ENCODE peak calls at places on chromosomes 2 and 18, in eight cellular contexts. One of them, this sample, is unnamed.

GRCh38 chr2:100936070-100936741 is 65.9 kb upstream of the RPL31 start:
- DNase-seq in choroid plexus epithelial cell: no peak
- DNase-seq in fibroblast of the aortic adventitia: no peak
- DNase-seq in hepatocyte: no peak
- DNase-seq in GM12865: no peak
- DNase-seq in fibroblast of pulmonary artery: no peak
- DNase-seq in body of pancreas: no peak
- DNase-seq in NB4: no peak
- DNase-seq in this sample: no peak

GRCh38 chr2:145797692-145798091 is 1277.8 kb upstream of the ZEB2 start:
- DNase-seq in choroid plexus epithelial cell: no peak
- DNase-seq in fibroblast of the aortic adventitia: no peak
- DNase-seq in hepatocyte: no peak
- DNase-seq in GM12865: no peak
- DNase-seq in fibroblast of pulmonary artery: no peak
- DNase-seq in body of pancreas: no peak
- DNase-seq in NB4: no peak
- DNase-seq in this sample: no peak

GRCh38 chr18:74488354-74488753 is 7.8 kb upstream of the CNDP2 start:
- DNase-seq in choroid plexus epithelial cell: no peak
- DNase-seq in fibroblast of the aortic adventitia: no peak
- DNase-seq in hepatocyte: no peak
- DNase-seq in GM12865: no peak
- DNase-seq in fibroblast of pulmonary artery: no peak
- DNase-seq in body of pancreas: no peak
- DNase-seq in NB4: no peak
- DNase-seq in this sample: no peak

GRCh38 chr18:72819050-72819449 is 48.7 kb downstream of the NETO1 start:
- DNase-seq in choroid plexus epithelial cell: no peak
- DNase-seq in fibroblast of the aortic adventitia: no peak
- DNase-seq in hepatocyte: no peak
- DNase-seq in GM12865: no peak
- DNase-seq in fibroblast of pulmonary artery: no peak
- DNase-seq in body of pancreas: no peak
- DNase-seq in NB4: no peak
- DNase-seq in this sample: no peak

GRCh38 chr2:140383781-140384180 is 1603.6 kb upstream of the NXPH2 start:
- DNase-seq in choroid plexus epithelial cell: no peak
- DNase-seq in fibroblast of the aortic adventitia: peak
- DNase-seq in hepatocyte: no peak
- DNase-seq in GM12865: no peak
- DNase-seq in fibroblast of pulmonary artery: peak
- DNase-seq in body of pancreas: no peak
- DNase-seq in NB4: no peak
- DNase-seq in this sample: peak

GRCh38 chr2:72415256-72415655 is 267.6 kb upstream of the CYP26B1 start:
- DNase-seq in choroid plexus epithelial cell: peak
- DNase-seq in fibroblast of the aortic adventitia: peak
- DNase-seq in hepatocyte: no peak
- DNase-seq in GM12865: no peak
- DNase-seq in fibroblast of pulmonary artery: no peak
- DNase-seq in body of pancreas: no peak
- DNase-seq in NB4: no peak
- DNase-seq in this sample: peak

GRCh38 chr2:69056071-69056470 is 43.1 kb downstream of the ANTXR1 start:
- DNase-seq in choroid plexus epithelial cell: no peak
- DNase-seq in fibroblast of the aortic adventitia: no peak
- DNase-seq in hepatocyte: no peak
- DNase-seq in GM12865: no peak
- DNase-seq in fibroblast of pulmonary artery: no peak
- DNase-seq in body of pancreas: no peak
- DNase-seq in NB4: no peak
- DNase-seq in this sample: no peak

GRCh38 chr2:1993711-1994682 is 249.7 kb upstream of the PXDN start:
- DNase-seq in choroid plexus epithelial cell: peak
- DNase-seq in fibroblast of the aortic adventitia: peak
- DNase-seq in hepatocyte: no peak
- DNase-seq in GM12865: no peak
- DNase-seq in fibroblast of pulmonary artery: peak
- DNase-seq in body of pancreas: no peak
- DNase-seq in NB4: no peak
- DNase-seq in this sample: peak

GRCh38 chr2:20314562-20315521 is 35.8 kb downstream of the PUM2 start:
- DNase-seq in choroid plexus epithelial cell: peak
- DNase-seq in fibroblast of the aortic adventitia: no peak
- DNase-seq in hepatocyte: no peak
- DNase-seq in GM12865: no peak
- DNase-seq in fibroblast of pulmonary artery: peak
- DNase-seq in body of pancreas: no peak
- DNase-seq in NB4: no peak
- DNase-seq in this sample: peak

GRCh38 chr2:39666489-39667141 is 898 bp downstream of the TMEM178A start:
- DNase-seq in choroid plexus epithelial cell: no peak
- DNase-seq in fibroblast of the aortic adventitia: no peak
- DNase-seq in hepatocyte: no peak
- DNase-seq in GM12865: no peak
- DNase-seq in fibroblast of pulmonary artery: no peak
- DNase-seq in body of pancreas: no peak
- DNase-seq in NB4: no peak
- DNase-seq in this sample: no peak

GRCh38 chr18:71471963-71472725 is 1072.0 kb downstream of the CBLN2 start:
- DNase-seq in choroid plexus epithelial cell: no peak
- DNase-seq in fibroblast of the aortic adventitia: no peak
- DNase-seq in hepatocyte: no peak
- DNase-seq in GM12865: no peak
- DNase-seq in fibroblast of pulmonary artery: no peak
- DNase-seq in body of pancreas: no peak
- DNase-seq in NB4: no peak
- DNase-seq in this sample: no peak

DNA sequence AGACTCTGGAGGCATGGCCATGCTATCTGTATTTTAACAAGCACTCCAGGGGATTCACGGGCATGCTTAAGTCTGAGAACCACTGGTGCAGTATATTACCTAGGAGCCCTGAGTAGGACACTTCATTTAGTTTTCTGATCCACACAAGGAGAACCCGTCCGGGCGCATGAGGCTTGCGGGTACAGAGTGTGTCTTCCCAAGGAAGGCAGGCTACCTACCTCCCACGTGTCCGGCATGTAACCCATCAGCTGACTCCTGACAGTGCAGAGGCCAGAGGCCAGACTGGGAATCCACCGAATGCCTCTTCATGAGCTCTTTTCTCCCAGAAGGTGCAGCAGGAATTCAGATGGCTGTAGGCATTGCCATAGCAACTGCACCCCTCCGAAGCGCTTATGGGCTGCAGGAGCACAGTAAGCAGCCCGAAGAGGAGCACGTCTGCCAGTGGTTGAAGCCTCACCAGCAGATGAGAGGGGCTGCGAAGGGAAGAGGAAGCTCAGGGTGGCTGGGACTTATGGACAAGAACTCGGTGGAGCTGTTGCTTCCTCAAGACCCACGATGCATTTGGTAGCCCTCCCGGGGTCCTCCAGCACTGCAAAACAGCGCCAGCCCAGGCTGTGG is 33.8 kb upstream of the DNMT3A start:
- DNase-seq in choroid plexus epithelial cell: no peak
- DNase-seq in fibroblast of the aortic adventitia: no peak
- DNase-seq in hepatocyte: no peak
- DNase-seq in GM12865: no peak
- DNase-seq in fibroblast of pulmonary artery: no peak
- DNase-seq in body of pancreas: no peak
- DNase-seq in NB4: no peak
- DNase-seq in this sample: no peak
- TF ChIP-seq CTCF in choroid plexus epithelial cell: no peak
- TF ChIP-seq CTCF in fibroblast of the aortic adventitia: no peak
- TF ChIP-seq CTCF in hepatocyte: no peak
- TF ChIP-seq CTCF in GM12865: no peak
- TF ChIP-seq CTCF in fibroblast of pulmonary artery: no peak
- TF ChIP-seq CTCF in body of pancreas: no peak
- TF ChIP-seq CTCF in NB4: no peak
- TF ChIP-seq CTCF in this sample: no peak

GRCh38 chr2:240589381-240589780 is 2.8 kb downstream of the CAPN10 start:
- DNase-seq in choroid plexus epithelial cell: peak
- DNase-seq in fibroblast of the aortic adventitia: no peak
- DNase-seq in hepatocyte: no peak
- DNase-seq in GM12865: no peak
- DNase-seq in fibroblast of pulmonary artery: no peak
- DNase-seq in body of pancreas: peak
- DNase-seq in NB4: peak
- DNase-seq in this sample: no peak
- H3K4me3 ChIP-seq in choroid plexus epithelial cell: peak
- H3K4me3 ChIP-seq in fibroblast of the aortic adventitia: no peak
- H3K4me3 ChIP-seq in hepatocyte: no peak
- H3K4me3 ChIP-seq in GM12865: no peak
- H3K4me3 ChIP-seq in fibroblast of pulmonary artery: no peak
- H3K4me3 ChIP-seq in body of pancreas: no peak
- H3K4me3 ChIP-seq in NB4: no peak
- H3K4me3 ChIP-seq in this sample: no peak

DNA sequence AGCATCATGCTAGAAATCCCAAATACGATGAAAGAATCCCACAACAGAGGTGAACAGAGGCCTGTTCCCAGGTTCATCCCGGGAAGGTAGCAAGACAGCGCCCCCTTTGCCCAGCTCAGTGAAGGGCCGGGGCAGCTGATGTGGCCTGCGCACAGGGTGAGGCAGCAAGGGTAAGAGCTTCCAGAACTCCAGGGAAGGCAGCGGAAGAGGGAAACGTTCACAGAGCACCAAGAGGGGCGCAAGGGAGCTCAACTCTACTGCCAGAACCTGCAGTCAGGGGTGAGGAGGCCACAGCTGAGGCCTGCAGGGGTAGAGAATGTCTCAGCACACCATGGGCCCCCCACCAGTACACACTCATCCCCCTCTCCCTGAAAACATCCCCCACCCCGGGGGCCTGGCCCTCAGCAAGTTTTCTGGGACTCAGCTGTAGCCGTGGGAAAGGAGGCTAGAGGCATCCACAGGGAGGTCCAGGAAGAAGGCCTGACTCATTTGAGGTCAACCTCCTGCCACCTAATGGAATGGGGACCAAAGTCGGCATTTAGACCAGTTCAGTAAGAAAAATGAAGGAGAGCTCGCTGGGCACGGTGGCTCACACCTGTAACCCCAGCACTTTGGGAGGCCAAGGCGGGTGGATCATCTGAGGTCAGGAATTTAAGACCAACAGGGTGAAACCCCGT is 95.6 kb upstream of the ASAP2 start:
- DNase-seq in choroid plexus epithelial cell: peak
- DNase-seq in fibroblast of the aortic adventitia: no peak
- DNase-seq in hepatocyte: no peak
- DNase-seq in GM12865: no peak
- DNase-seq in fibroblast of pulmonary artery: no peak
- DNase-seq in body of pancreas: no peak
- DNase-seq in NB4: no peak
- DNase-seq in this sample: peak
- TF ChIP-seq CTCF in choroid plexus epithelial cell: peak
- TF ChIP-seq CTCF in fibroblast of the aortic adventitia: no peak
- TF ChIP-seq CTCF in hepatocyte: peak
- TF ChIP-seq CTCF in GM12865: peak
- TF ChIP-seq CTCF in fibroblast of pulmonary artery: peak
- TF ChIP-seq CTCF in body of pancreas: no peak
- TF ChIP-seq CTCF in NB4: peak
- TF ChIP-seq CTCF in this sample: peak

GRCh38 chr2:234425923-234426603 is 70.8 kb downstream of the ARL4C start:
- DNase-seq in choroid plexus epithelial cell: no peak
- DNase-seq in fibroblast of the aortic adventitia: no peak
- DNase-seq in hepatocyte: no peak
- DNase-seq in GM12865: peak
- DNase-seq in fibroblast of pulmonary artery: no peak
- DNase-seq in body of pancreas: no peak
- DNase-seq in NB4: peak
- DNase-seq in this sample: no peak
- H3K4me3 ChIP-seq in choroid plexus epithelial cell: no peak
- H3K4me3 ChIP-seq in fibroblast of the aortic adventitia: no peak
- H3K4me3 ChIP-seq in hepatocyte: no peak
- H3K4me3 ChIP-seq in GM12865: no peak
- H3K4me3 ChIP-seq in fibroblast of pulmonary artery: no peak
- H3K4me3 ChIP-seq in body of pancreas: no peak
- H3K4me3 ChIP-seq in NB4: no peak
- H3K4me3 ChIP-seq in this sample: no peak

DNA sequence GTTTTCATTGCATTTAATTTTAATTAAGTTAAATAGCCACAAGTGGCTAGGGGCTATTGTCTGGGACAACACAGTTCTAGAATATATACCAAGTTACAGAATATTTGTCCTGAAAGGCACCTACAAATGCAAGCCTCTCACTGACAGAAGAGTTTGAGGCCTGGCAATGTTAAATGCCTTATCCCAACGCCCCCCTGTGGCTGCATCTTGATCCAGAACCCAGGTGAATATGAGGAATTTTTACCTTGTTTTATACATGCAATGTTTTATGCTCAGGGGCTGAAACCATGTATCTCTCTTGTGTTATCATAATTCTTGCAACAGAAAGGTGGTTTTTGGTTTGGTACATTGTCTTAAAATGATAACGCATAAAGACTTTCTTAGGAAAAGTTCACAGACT is 71.8 kb upstream of the SEC11C start:
- DNase-seq in choroid plexus epithelial cell: peak
- DNase-seq in fibroblast of the aortic adventitia: peak
- DNase-seq in hepatocyte: peak
- DNase-seq in GM12865: peak
- DNase-seq in fibroblast of pulmonary artery: peak
- DNase-seq in body of pancreas: peak
- DNase-seq in NB4: peak
- DNase-seq in this sample: peak
- TF ChIP-seq CTCF in choroid plexus epithelial cell: peak
- TF ChIP-seq CTCF in fibroblast of the aortic adventitia: peak
- TF ChIP-seq CTCF in hepatocyte: peak
- TF ChIP-seq CTCF in GM12865: peak
- TF ChIP-seq CTCF in fibroblast of pulmonary artery: peak
- TF ChIP-seq CTCF in body of pancreas: peak
- TF ChIP-seq CTCF in NB4: peak
- TF ChIP-seq CTCF in this sample: peak

GRCh38 chr2:219436491-219436890 is 1.8 kb downstream of the SPEG start:
- DNase-seq in choroid plexus epithelial cell: no peak
- DNase-seq in fibroblast of the aortic adventitia: no peak
- DNase-seq in hepatocyte: no peak
- DNase-seq in GM12865: no peak
- DNase-seq in fibroblast of pulmonary artery: no peak
- DNase-seq in body of pancreas: no peak
- DNase-seq in NB4: no peak
- DNase-seq in this sample: no peak

GRCh38 chr2:219433666-219434467 is 776 bp upstream of the SPEG start:
- DNase-seq in choroid plexus epithelial cell: peak
- DNase-seq in fibroblast of the aortic adventitia: peak
- DNase-seq in hepatocyte: no peak
- DNase-seq in GM12865: peak
- DNase-seq in fibroblast of pulmonary artery: peak
- DNase-seq in body of pancreas: no peak
- DNase-seq in NB4: peak
- DNase-seq in this sample: peak

GRCh38 chr2:219435701-219436100 is 1.1 kb downstream of the SPEG start:
- DNase-seq in choroid plexus epithelial cell: no peak
- DNase-seq in fibroblast of the aortic adventitia: no peak
- DNase-seq in hepatocyte: no peak
- DNase-seq in GM12865: no peak
- DNase-seq in fibroblast of pulmonary artery: no peak
- DNase-seq in body of pancreas: no peak
- DNase-seq in NB4: no peak
- DNase-seq in this sample: no peak

GRCh38 chr2:219434718-219435525 is at the start of gene SPEG:
- DNase-seq in choroid plexus epithelial cell: peak
- DNase-seq in fibroblast of the aortic adventitia: no peak
- DNase-seq in hepatocyte: no peak
- DNase-seq in GM12865: no peak
- DNase-seq in fibroblast of pulmonary artery: no peak
- DNase-seq in body of pancreas: no peak
- DNase-seq in NB4: no peak
- DNase-seq in this sample: no peak

GRCh38 chr2:219434468-219434717 is 250 bp upstream of the SPEG start:
- DNase-seq in choroid plexus epithelial cell: no peak
- DNase-seq in fibroblast of the aortic adventitia: no peak
- DNase-seq in hepatocyte: no peak
- DNase-seq in GM12865: no peak
- DNase-seq in fibroblast of pulmonary artery: no peak
- DNase-seq in body of pancreas: no peak
- DNase-seq in NB4: no peak
- DNase-seq in this sample: no peak
- H3K4me3 ChIP-seq in choroid plexus epithelial cell: no peak
- H3K4me3 ChIP-seq in fibroblast of the aortic adventitia: no peak
- H3K4me3 ChIP-seq in hepatocyte: no peak
- H3K4me3 ChIP-seq in GM12865: no peak
- H3K4me3 ChIP-seq in fibroblast of pulmonary artery: no peak
- H3K4me3 ChIP-seq in body of pancreas: no peak
- H3K4me3 ChIP-seq in NB4: no peak
- H3K4me3 ChIP-seq in this sample: no peak

This sample was measured in astrocyte of the spinal cord.